ENCODE peak calls at places on chromosomes 3 and 15, in nine cellular contexts. U, A, L, S, P, T, X, Y and Q are unnamed samples.

GRCh38 chr3:98561727-98562521 is 30.1 kb downstream of the GPR15 start:
- DNase-seq in A (no peak), Y (no peak), U (no peak), P (no peak), T (no peak), L (no peak), X (no peak), S (no peak), Q (no peak)

GRCh38 chr15:65550681-65551098 is 20.4 kb downstream of the HACD3 start:
- DNase-seq in A (no peak), S (peak), P (no peak), T (no peak), Y (no peak), L (peak), X (no peak), U (no peak), Q (peak)

GRCh38 chr3:34157491-34157890 is 359.1 kb downstream of the PDCD6IP start:
- DNase-seq in S (no peak), L (no peak), T (no peak), A (no peak), Y (no peak), P (no peak), U (no peak), X (no peak), Q (no peak)

GRCh38 chr15:20353966-20354883 is 187.4 kb downstream of the GOLGA6L6 start:
- DNase-seq in X (no peak), T (no peak), L (no peak), U (no peak), P (no peak), A (no peak), S (no peak), Y (no peak), Q (no peak)

GRCh38 chr3:100089802-100090668 is 24.3 kb downstream of the FILIP1L start:
- DNase-seq in P (no peak), A (no peak), L (no peak), T (peak), Y (no peak), U (no peak), S (peak), X (no peak), Q (no peak)

GRCh38 chr3:112894258-112894657 is 47.6 kb upstream of the CD200R1L start:
- DNase-seq in Y (peak), T (no peak), U (no peak), X (no peak), L (no peak), A (no peak), P (no peak), S (peak), Q (no peak)

GRCh38 chr3:185069583-185070030 is 83.3 kb downstream of the C3orf70 start:
- DNase-seq in U (no peak), X (peak), P (no peak), T (no peak), L (no peak), S (no peak), Y (peak), A (no peak), Q (no peak)

GRCh38 chr3:124540550-124541201 is 189.6 kb upstream of the UMPS start:
- DNase-seq in T (no peak), U (no peak), A (no peak), X (no peak), S (no peak), P (no peak), Y (no peak), L (no peak), Q (no peak)

GRCh38 chr15:97521894-97522293 is 438.6 kb upstream of the ARRDC4 start:
- DNase-seq in T (no peak), S (no peak), U (no peak), P (no peak), Y (peak), L (peak), X (no peak), A (no peak), Q (no peak)